ENCODE peak calls at places on chromosomes 2 and 18, in eight cellular contexts. One of them, this sample, is unnamed.

GRCh38 chr2:20728114-20728758 is 61.3 kb downstream of the GDF7 start:
- DNase-seq in epithelial cell of esophagus: peak
- DNase-seq in glutamatergic neuron: no peak
- DNase-seq in lower leg skin: no peak
- DNase-seq in NCI-H2081: no peak
- DNase-seq in fibroblast of the aortic adventitia: peak
- DNase-seq in fibroblast of mammary gland: no peak
- DNase-seq in activated effector memory CD4-positive, alpha-beta T cell treated with anti-CD3 and anti-CD28 coated beads, Interleukin-2, amount 50 U/mL, for 16 hours: no peak
- DNase-seq in this sample: no peak

GRCh38 chr2:15899327-15899612 is 41.1 kb upstream of the MYCN start:
- DNase-seq in fibroblast of mammary gland: no peak
- DNase-seq in lower leg skin: no peak
- DNase-seq in activated effector memory CD4-positive, alpha-beta T cell treated with anti-CD3 and anti-CD28 coated beads, Interleukin-2, amount 50 U/mL, for 16 hours: no peak
- DNase-seq in epithelial cell of esophagus: no peak
- DNase-seq in fibroblast of the aortic adventitia: no peak
- DNase-seq in NCI-H2081: no peak
- DNase-seq in glutamatergic neuron: no peak
- DNase-seq in this sample: no peak

GRCh38 chr2:33216508-33217182 is 259.8 kb upstream of the RASGRP3 start:
- DNase-seq in activated effector memory CD4-positive, alpha-beta T cell treated with anti-CD3 and anti-CD28 coated beads, Interleukin-2, amount 50 U/mL, for 16 hours: no peak
- DNase-seq in glutamatergic neuron: no peak
- DNase-seq in NCI-H2081: no peak
- DNase-seq in lower leg skin: no peak
- DNase-seq in fibroblast of the aortic adventitia: peak
- DNase-seq in fibroblast of mammary gland: no peak
- DNase-seq in epithelial cell of esophagus: peak
- DNase-seq in this sample: no peak

GRCh38 chr2:205989291-205990071 is 96.5 kb downstream of the INO80D start:
- DNase-seq in glutamatergic neuron: no peak
- DNase-seq in NCI-H2081: no peak
- DNase-seq in lower leg skin: no peak
- DNase-seq in epithelial cell of esophagus: peak
- DNase-seq in activated effector memory CD4-positive, alpha-beta T cell treated with anti-CD3 and anti-CD28 coated beads, Interleukin-2, amount 50 U/mL, for 16 hours: no peak
- DNase-seq in fibroblast of the aortic adventitia: no peak
- DNase-seq in fibroblast of mammary gland: peak
- DNase-seq in this sample: no peak

GRCh38 chr18:42064109-42064508 is 109.1 kb downstream of the PIK3C3 start:
- DNase-seq in activated effector memory CD4-positive, alpha-beta T cell treated with anti-CD3 and anti-CD28 coated beads, Interleukin-2, amount 50 U/mL, for 16 hours: no peak
- DNase-seq in fibroblast of the aortic adventitia: no peak
- DNase-seq in glutamatergic neuron: no peak
- DNase-seq in lower leg skin: no peak
- DNase-seq in NCI-H2081: no peak
- DNase-seq in fibroblast of mammary gland: no peak
- DNase-seq in epithelial cell of esophagus: peak
- DNase-seq in this sample: no peak

GRCh38 chr2:239545741-239546392 is 145.0 kb upstream of the HDAC4 start:
- DNase-seq in fibroblast of the aortic adventitia: no peak
- DNase-seq in activated effector memory CD4-positive, alpha-beta T cell treated with anti-CD3 and anti-CD28 coated beads, Interleukin-2, amount 50 U/mL, for 16 hours: peak
- DNase-seq in glutamatergic neuron: peak
- DNase-seq in lower leg skin: no peak
- DNase-seq in epithelial cell of esophagus: no peak
- DNase-seq in NCI-H2081: no peak
- DNase-seq in fibroblast of mammary gland: no peak
- DNase-seq in this sample: no peak

GRCh38 chr2:171523339-171523931 is 1.2 kb downstream of the CYBRD1 start:
- DNase-seq in epithelial cell of esophagus: peak
- DNase-seq in NCI-H2081: peak
- DNase-seq in fibroblast of mammary gland: peak
- DNase-seq in activated effector memory CD4-positive, alpha-beta T cell treated with anti-CD3 and anti-CD28 coated beads, Interleukin-2, amount 50 U/mL, for 16 hours: peak
- DNase-seq in glutamatergic neuron: peak
- DNase-seq in lower leg skin: peak
- DNase-seq in fibroblast of the aortic adventitia: peak
- DNase-seq in this sample: no peak

GRCh38 chr2:104872034-104872865 is 18.3 kb downstream of the POU3F3 start:
- DNase-seq in activated effector memory CD4-positive, alpha-beta T cell treated with anti-CD3 and anti-CD28 coated beads, Interleukin-2, amount 50 U/mL, for 16 hours: no peak
- DNase-seq in fibroblast of the aortic adventitia: no peak
- DNase-seq in epithelial cell of esophagus: no peak
- DNase-seq in fibroblast of mammary gland: no peak
- DNase-seq in glutamatergic neuron: peak
- DNase-seq in NCI-H2081: no peak
- DNase-seq in lower leg skin: no peak
- DNase-seq in this sample: no peak

GRCh38 chr18:49377742-49378141 is 82.7 kb downstream of the DYM start:
- DNase-seq in NCI-H2081: no peak
- DNase-seq in fibroblast of mammary gland: no peak
- DNase-seq in lower leg skin: no peak
- DNase-seq in activated effector memory CD4-positive, alpha-beta T cell treated with anti-CD3 and anti-CD28 coated beads, Interleukin-2, amount 50 U/mL, for 16 hours: no peak
- DNase-seq in fibroblast of the aortic adventitia: no peak
- DNase-seq in glutamatergic neuron: no peak
- DNase-seq in epithelial cell of esophagus: no peak
- DNase-seq in this sample: no peak

GRCh38 chr2:152335851-152336102 is 803 bp downstream of the FMNL2 start:
- DNase-seq in fibroblast of mammary gland: no peak
- DNase-seq in glutamatergic neuron: no peak
- DNase-seq in NCI-H2081: no peak
- DNase-seq in epithelial cell of esophagus: no peak
- DNase-seq in fibroblast of the aortic adventitia: no peak
- DNase-seq in activated effector memory CD4-positive, alpha-beta T cell treated with anti-CD3 and anti-CD28 coated beads, Interleukin-2, amount 50 U/mL, for 16 hours: peak
- DNase-seq in lower leg skin: no peak
- DNase-seq in this sample: no peak

GRCh38 chr2:1721706-1722483 is 22.4 kb downstream of the PXDN start:
- DNase-seq in fibroblast of mammary gland: peak
- DNase-seq in fibroblast of the aortic adventitia: peak
- DNase-seq in lower leg skin: peak
- DNase-seq in NCI-H2081: no peak
- DNase-seq in epithelial cell of esophagus: peak
- DNase-seq in glutamatergic neuron: no peak
- DNase-seq in activated effector memory CD4-positive, alpha-beta T cell treated with anti-CD3 and anti-CD28 coated beads, Interleukin-2, amount 50 U/mL, for 16 hours: no peak
- DNase-seq in this sample: no peak

GRCh38 chr2:71705171-71705960 is 252.0 kb downstream of the DYSF start:
- DNase-seq in fibroblast of the aortic adventitia: no peak
- DNase-seq in glutamatergic neuron: no peak
- DNase-seq in NCI-H2081: no peak
- DNase-seq in lower leg skin: no peak
- DNase-seq in activated effector memory CD4-positive, alpha-beta T cell treated with anti-CD3 and anti-CD28 coated beads, Interleukin-2, amount 50 U/mL, for 16 hours: peak
- DNase-seq in fibroblast of mammary gland: no peak
- DNase-seq in epithelial cell of esophagus: no peak
- DNase-seq in this sample: no peak

GRCh38 chr2:26463252-26464207 is 14.4 kb downstream of the OTOF start:
- DNase-seq in lower leg skin: no peak
- DNase-seq in epithelial cell of esophagus: no peak
- DNase-seq in fibroblast of the aortic adventitia: no peak
- DNase-seq in glutamatergic neuron: no peak
- DNase-seq in fibroblast of mammary gland: no peak
- DNase-seq in NCI-H2081: no peak
- DNase-seq in activated effector memory CD4-positive, alpha-beta T cell treated with anti-CD3 and anti-CD28 coated beads, Interleukin-2, amount 50 U/mL, for 16 hours: peak
- DNase-seq in this sample: no peak